ENCODE peak calls at places on chromosomes 5 and 9, in five cellular contexts. S, P, Q, X and F are unnamed samples.

GRCh38 chr9:135563039-135563476 is 1.5 kb downstream of the PAEP start:
- DNase-seq in Q (no peak), P (no peak), X (no peak), S (no peak), F (no peak)

GRCh38 chr9:91245432-91246313 is 116.0 kb downstream of the AUH start:
- DNase-seq in S (peak; percentile 24), P (no peak), X (peak; percentile 50), Q (no peak), F (no peak)

GRCh38 chr5:113806250-113806649 is 292.8 kb downstream of the YTHDC2 start:
- DNase-seq in X (peak; percentile 68), S (no peak), P (no peak), Q (no peak), F (no peak)

GRCh38 chr9:91117959-91118651 is 243.6 kb downstream of the AUH start:
- DNase-seq in Q (peak; percentile 95), X (peak; percentile 62), P (peak; percentile 94), S (peak; percentile 89), F (peak; percentile 62)

GRCh38 chr9:133989554-133990365 is 2.4 kb downstream of the VAV2 start:
- DNase-seq in Q (peak; percentile 35), X (no peak), P (no peak), S (no peak), F (no peak)

GRCh38 chr5:23084815-23085214 is 231.7 kb upstream of the CDH12 start:
- DNase-seq in Q (no peak), X (no peak), P (no peak), S (no peak), F (no peak)

GRCh38 chr9:137407590-137408300 is 15.2 kb downstream of the EXD3 start:
- DNase-seq in Q (peak; percentile 86), S (no peak), X (peak; percentile 74), P (peak; percentile 37), F (no peak)

GRCh38 chr5:69265931-69266330 is 31.2 kb downstream of the CDK7 start:
- DNase-seq in S (no peak), P (no peak), Q (no peak), X (peak; percentile 25), F (no peak)

GRCh38 chr5:124923131-124923530 is 176.7 kb upstream of the ZNF608 start:
- DNase-seq in S (no peak), P (no peak), Q (no peak), X (peak; percentile 22), F (peak; percentile 14)

GRCh38 chr5:158953929-158954534 is 145.7 kb downstream of the EBF1 start:
- DNase-seq in P (no peak), Q (no peak), X (peak; percentile 63), S (no peak), F (no peak)

GRCh38 chr9:122367779-122368460 is 2.9 kb upstream of the PTGS1 start:
- DNase-seq in Q (no peak), P (no peak), S (no peak), X (no peak), F (no peak)

GRCh38 chr9:91144782-91145181 is 216.9 kb downstream of the AUH start:
- DNase-seq in P (no peak), Q (no peak), X (peak; percentile 84), S (no peak), F (no peak)

GRCh38 chr9:100011062-100011681 is 87.6 kb downstream of the ERP44 start:
- DNase-seq in X (peak; percentile 60), Q (no peak), S (peak; percentile 28), P (no peak), F (no peak)

GRCh38 chr5:122705876-122706275 is 69.0 kb upstream of the SNX2 start:
- DNase-seq in P (no peak), S (no peak), Q (no peak), X (no peak), F (no peak)

GRCh38 chr5:54718647-54719046 is 201.1 kb downstream of the SNX18 start:
- DNase-seq in S (peak; percentile 36), X (peak; percentile 60), P (peak; percentile 26), Q (peak; percentile 84), F (no peak)

GRCh38 chr9:137740311-137740710 is 121.5 kb downstream of the EHMT1 start:
- DNase-seq in X (peak; percentile 37), Q (peak; percentile 83), P (no peak), S (no peak), F (no peak)

GRCh38 chr9:136442330-136442729 is 2.7 kb upstream of the INPP5E start:
- DNase-seq in S (no peak), Q (no peak), P (no peak), X (no peak), F (no peak)

GRCh38 chr9:21031091-21031817 is at the start of gene HACD4:
- DNase-seq in Q (peak; percentile 85), X (peak; percentile 72), S (peak; percentile 61), P (no peak), F (peak; percentile 20)

GRCh38 chr5:131846536-131846935 is 49.7 kb upstream of the FNIP1 start:
- DNase-seq in Q (no peak), X (no peak), S (no peak), P (no peak), F (no peak)

GRCh38 chr5:45491368-45491767 is 204.8 kb downstream of the HCN1 start:
- DNase-seq in Q (no peak), S (no peak), P (no peak), X (no peak), F (no peak)

GRCh38 chr9:113617550-113617949 is 154.0 kb downstream of the RGS3 start:
- DNase-seq in Q (no peak), X (no peak), P (no peak), S (no peak), F (no peak)

GRCh38 chr5:111425205-111425604 is 87.1 kb downstream of the STARD4 start:
- DNase-seq in P (no peak), S (no peak), Q (no peak), X (no peak), F (no peak)

GRCh38 chr9:96006961-96007360 is 131.5 kb downstream of the ERCC6L2 start:
- DNase-seq in X (peak; percentile 71), S (no peak), Q (no peak), P (no peak), F (no peak)

GRCh38 chr5:102796481-102796880 is 41.4 kb downstream of the PAM start:
- DNase-seq in X (peak; percentile 10), S (no peak), Q (no peak), P (no peak), F (no peak)

GRCh38 chr5:94793816-94794198 is 175.3 kb downstream of the SLF1 start:
- DNase-seq in Q (no peak), X (peak; percentile 87), S (no peak), P (no peak), F (no peak)

GRCh38 chr9:70111042-70111602 is 67.5 kb downstream of the MAMDC2 start:
- DNase-seq in S (peak; percentile 77), X (peak; percentile 75), P (peak; percentile 79), Q (peak; percentile 92), F (peak; percentile 30)

GRCh38 chr9:123081824-123082223 is 48.4 kb downstream of the GPR21 start:
- DNase-seq in Q (no peak), X (peak; percentile 63), S (no peak), P (no peak), F (no peak)

GRCh38 chr5:143729334-143729946 is 82.5 kb upstream of the HMHB1 start:
- DNase-seq in P (no peak), Q (no peak), S (no peak), X (no peak), F (no peak)
- H3K27ac ChIP-seq in P (no peak overlapping the region), Q (no peak overlapping the region), S (no peak overlapping the region), X (no peak overlapping the region), F (no peak overlapping the region)

GRCh38 chr9:14340994-14341393 is 27.1 kb upstream of the NFIB start:
- DNase-seq in Q (no peak), S (no peak), X (no peak), P (no peak), F (no peak)
- H3K27ac ChIP-seq in Q (peak overlapping the region; percentile 61), S (no peak overlapping the region), X (no peak overlapping the region), P (no peak overlapping the region), F (no peak overlapping the region)

DNA sequence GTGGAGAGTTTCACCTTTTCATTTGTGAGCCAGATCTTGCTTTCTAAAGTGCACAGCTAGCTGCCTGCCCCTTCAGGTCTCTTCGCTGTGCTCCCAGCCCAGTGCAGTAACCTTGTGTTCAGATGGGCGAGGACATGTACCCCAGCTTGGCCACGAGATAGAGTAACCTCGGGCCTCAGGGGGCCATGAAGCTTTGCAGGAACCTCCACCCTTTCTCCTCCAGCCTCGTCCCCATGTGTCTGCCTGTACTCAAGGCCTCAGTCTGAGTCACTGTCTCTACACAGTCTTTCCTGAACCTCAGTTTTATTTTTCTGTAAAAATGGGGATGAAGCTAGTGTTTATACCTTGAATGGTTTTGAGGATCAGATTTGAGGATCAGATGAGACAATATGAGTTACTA is 37.9 kb downstream of the ERGIC1 start:
- DNase-seq in X (peak; percentile 72), Q (no peak), S (no peak), P (no peak), F (no peak)
- H3K27ac ChIP-seq in X (peak overlapping the region; percentile 99), Q (peak overlapping the region; percentile 96), S (peak overlapping the region; percentile 59), P (peak overlapping the region; percentile 71), F (peak overlapping the region; percentile 58)

DNA sequence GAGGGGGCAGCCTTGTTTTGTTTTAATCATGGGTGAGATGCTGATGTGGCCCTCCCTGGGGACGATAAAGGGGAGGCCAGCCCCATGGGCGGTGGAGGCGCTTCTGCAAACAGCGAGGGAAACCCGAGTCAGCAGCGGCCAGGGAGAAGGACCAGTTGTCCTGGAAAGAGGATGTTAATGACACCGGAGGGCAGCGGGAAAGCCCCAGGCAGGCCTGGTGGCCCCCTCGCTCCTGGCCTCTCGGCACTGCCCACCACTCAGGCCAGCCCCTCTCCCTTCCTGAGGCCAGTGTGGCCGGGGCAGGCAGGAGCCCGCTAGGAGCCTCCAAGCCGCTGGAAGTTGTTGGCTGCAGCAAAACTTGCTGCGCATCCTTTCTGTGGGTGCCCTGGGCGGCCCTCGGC is 36.7 kb downstream of the LMX1B start:
- DNase-seq in P (no peak), X (no peak), S (no peak), Q (no peak), F (no peak)
- H3K27ac ChIP-seq in P (no peak overlapping the region), X (no peak overlapping the region), S (no peak overlapping the region), Q (no peak overlapping the region), F (no peak overlapping the region)

GRCh38 chr5:1182633-1183423 is 18.6 kb upstream of the SLC6A19 start:
- DNase-seq in P (no peak), S (peak; percentile 78), X (no peak), Q (peak; percentile 33), F (peak; percentile 51)
- H3K27ac ChIP-seq in P (no peak overlapping the region), S (peak overlapping the region; percentile 17), X (no peak overlapping the region), Q (no peak overlapping the region), F (peak overlapping the region; percentile 95)

DNA sequence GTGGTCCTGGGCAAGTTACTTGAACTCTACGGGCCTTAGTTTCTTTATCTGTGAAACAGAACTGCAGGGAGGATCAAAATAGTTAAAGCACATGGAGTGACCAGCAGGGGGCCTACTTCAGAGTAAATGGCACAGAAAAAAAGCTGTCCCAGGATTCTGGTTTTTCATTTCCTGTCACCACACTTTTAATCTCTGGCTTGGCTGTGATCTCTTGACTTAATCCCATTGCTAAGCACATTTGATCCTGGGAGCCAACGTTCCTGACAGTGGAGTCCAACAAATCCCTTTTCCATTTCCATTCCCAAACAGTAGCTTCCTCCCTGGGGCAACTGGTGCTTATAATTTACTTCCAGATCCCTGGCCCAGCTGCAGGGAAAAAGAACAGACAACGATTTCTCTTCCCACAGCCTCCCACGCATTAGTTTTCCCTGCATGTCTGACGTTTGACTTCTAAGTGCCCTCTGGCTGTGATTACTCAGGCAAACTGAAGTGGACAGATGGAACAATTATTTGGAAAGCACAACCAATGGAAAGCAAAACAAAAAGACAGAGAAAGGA is 136.5 kb upstream of the STK32A start:
- DNase-seq in X (peak; percentile 71), P (no peak), Q (peak; percentile 22), S (peak; percentile 31), F (no peak)
- H3K27ac ChIP-seq in X (no peak overlapping the region), P (no peak overlapping the region), Q (no peak overlapping the region), S (no peak overlapping the region), F (peak overlapping the region; percentile 74)